ENCODE peak calls at places on chromosome 14, in four cellular contexts. E is A549, A is body of pancreas, V is heart left ventricle. B is an unnamed sample.
A peak's percentile ranks its signal among the peaks of the same experiment; 100 is the strongest.

GRCh38 chr14:97994020-97994531 is 1196.9 kb downstream of the VRK1 start:
- DNase-seq in E (no peak), A (no peak), V (no peak), B (no peak)

GRCh38 chr14:92503756-92504491 is 9.7 kb upstream of the RIN3 start:
- DNase-seq in E (peak; percentile 96), A (no peak), V (no peak), B (no peak)

GRCh38 chr14:102774391-102775153 is 2.7 kb upstream of the TRAF3 start:
- DNase-seq in E (peak; percentile 86), A (peak; percentile 49), V (no peak), B (peak; percentile 81)

GRCh38 chr14:74886001-74886400 is 4.3 kb downstream of the DLST start:
- DNase-seq in E (no peak), A (no peak), V (no peak), B (no peak)

GRCh38 chr14:32509632-32510187 is 180.6 kb downstream of the AKAP6 start:
- DNase-seq in E (peak; percentile 15), A (peak; percentile 31), V (no peak), B (no peak)

GRCh38 chr14:81176224-81176623 is 44.5 kb downstream of the GTF2A1 start:
- DNase-seq in E (no peak), A (no peak), V (no peak), B (no peak)

GRCh38 chr14:72812292-72812851 is 81.5 kb downstream of the DPF3 start:
- DNase-seq in E (no peak), A (no peak), V (peak; percentile 77), B (no peak)

GRCh38 chr14:77043177-77043983 is 14.9 kb upstream of the IRF2BPL start:
- DNase-seq in E (no peak), A (no peak), V (no peak), B (no peak)

GRCh38 chr14:33508663-33509062 is 442.2 kb downstream of the EGLN3 start:
- DNase-seq in E (no peak), A (no peak), V (no peak), B (no peak)

DNA sequence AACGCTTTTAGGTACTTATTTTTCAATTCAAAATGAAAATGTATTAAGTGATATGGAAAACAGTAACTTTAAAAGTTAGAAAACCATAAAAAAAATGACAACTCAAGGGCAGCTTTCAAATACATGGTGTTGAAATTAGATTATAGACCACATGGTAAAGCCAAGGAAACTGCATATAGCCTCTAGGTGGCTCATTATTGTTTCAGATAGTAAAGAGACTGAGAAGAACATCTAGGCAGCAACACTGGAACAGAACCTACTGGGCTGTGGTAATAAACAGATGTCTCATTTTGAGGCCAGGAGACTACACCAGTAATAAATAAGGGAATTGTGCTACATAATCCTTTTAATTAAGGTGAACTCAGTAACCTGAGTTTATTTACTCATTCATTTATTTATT is 13.0 kb downstream of the FBXO33 start:
- DNase-seq in E (no peak), A (no peak), V (no peak), B (no peak)
- TF ChIP-seq CTCF in E (no peak), A (no peak), V (no peak), B (no peak)

GRCh38 chr14:95348395-95349080 is 28.8 kb upstream of the CLMN start:
- DNase-seq in E (no peak), A (no peak), V (no peak), B (no peak)
- TF ChIP-seq CTCF in E (no peak), A (no peak), V (no peak), B (peak; percentile 10)

GRCh38 chr14:24353551-24354529 is 14.0 kb upstream of the RIPK3 start:
- DNase-seq in E (no peak), A (no peak), V (no peak), B (no peak)

GRCh38 chr14:24355009-24355408 is 13.0 kb upstream of the NFATC4 start:
- DNase-seq in E (no peak), A (no peak), V (no peak), B (no peak)

GRCh38 chr14:24349742-24350141 is 10.0 kb upstream of the RIPK3 start:
- DNase-seq in E (no peak), A (no peak), V (no peak), B (no peak)

GRCh38 chr14:24348186-24348585 is 8.4 kb upstream of the RIPK3 start:
- DNase-seq in E (no peak), A (no peak), V (no peak), B (no peak)

GRCh38 chr14:24351517-24351916 is 11.7 kb upstream of the RIPK3 start:
- DNase-seq in E (no peak), A (no peak), V (no peak), B (no peak)
- TF ChIP-seq CTCF in E (no peak), A (no peak), V (no peak), B (no peak)

DNA sequence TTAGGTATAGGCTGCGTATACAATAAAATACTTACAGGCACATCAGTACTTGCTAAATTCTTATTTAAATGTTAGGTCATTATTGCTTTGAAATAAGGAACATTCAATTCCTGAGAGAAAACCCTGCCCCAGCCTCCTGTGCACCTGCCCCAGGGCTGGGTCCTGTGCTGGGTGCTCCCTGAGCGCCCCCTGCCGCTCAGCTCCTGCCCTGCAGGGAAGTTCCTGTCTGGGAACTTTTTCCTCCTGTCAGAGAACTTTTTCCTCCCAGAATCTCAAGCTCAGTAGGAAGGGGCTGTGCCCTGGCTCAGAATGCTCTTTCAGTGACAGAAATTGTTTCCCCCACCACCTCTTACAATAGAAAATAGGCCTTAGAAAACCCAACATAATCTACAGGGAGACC is 751.1 kb downstream of the TMEM121 start:
- DNase-seq in E (no peak), A (no peak), V (no peak), B (peak; percentile 48)
- TF ChIP-seq CTCF in E (peak; percentile 20), A (peak; percentile 35), V (peak; percentile 38), B (peak; percentile 74)

GRCh38 chr14:96038558-96038919 is 623 bp upstream of the C14orf132 start:
- DNase-seq in E (no peak), A (no peak), V (no peak), B (no peak)

GRCh38 chr14:96040836-96041371 is 1.7 kb downstream of the C14orf132 start:
- DNase-seq in E (no peak), A (no peak), V (no peak), B (no peak)

GRCh38 chr14:96038920-96039632 is at the start of gene C14orf132:
- DNase-seq in E (peak; percentile 52), A (peak; percentile 59), V (peak; percentile 78), B (peak; percentile 77)

GRCh38 chr14:96037891-96038557 is 1.1 kb upstream of the C14orf132 start:
- DNase-seq in E (peak; percentile 34), A (peak; percentile 22), V (no peak), B (no peak)

GRCh38 chr14:96039633-96040311 is 610 bp downstream of the C14orf132 start:
- DNase-seq in E (peak; percentile 24), A (no peak), V (peak; percentile 62), B (peak; percentile 41)
- TF ChIP-seq CTCF in E (peak; percentile 31), A (no peak), V (peak; percentile 7), B (no peak)

B was measured in GM20000.